ENCODE peak calls at places on chromosomes 11 and 22, in ten cellular contexts. K, F, I, H, D, V, E, B, W and Q are unnamed samples.

GRCh38 chr22:34129691-34130486 is 209.6 kb upstream of the LARGE1 start:
- DNase-seq in K (no peak), F (no peak), I (no peak), H (no peak), D (no peak), V (no peak), E (no peak), B (no peak), W (no peak), Q (no peak)

GRCh38 chr11:131978351-131978750 is 607.9 kb downstream of the NTM start:
- DNase-seq in K (no peak), F (no peak), I (no peak), H (no peak), D (no peak), V (peak), E (no peak), B (no peak), W (no peak), Q (no peak)

GRCh38 chr11:22169833-22170232 is 23.1 kb upstream of the ANO5 start:
- DNase-seq in K (no peak), F (no peak), I (no peak), H (no peak), D (no peak), V (peak), E (no peak), B (no peak), W (no peak), Q (no peak)

GRCh38 chr22:29353286-29353685 is 35.1 kb downstream of the AP1B1 start:
- DNase-seq in K (no peak), F (no peak), I (no peak), H (no peak), D (no peak), V (no peak), E (no peak), B (no peak), W (no peak), Q (no peak)

GRCh38 chr11:116312560-116313340 is 460.0 kb downstream of the BUD13 start:
- DNase-seq in K (no peak), F (no peak), I (peak), H (peak), D (peak), V (no peak), E (no peak), B (no peak), W (peak), Q (no peak)

GRCh38 chr11:96869207-96869606 is 479.4 kb downstream of the JRKL start:
- DNase-seq in K (no peak), F (no peak), I (no peak), H (no peak), D (no peak), V (peak), E (no peak), B (no peak), W (no peak), Q (no peak)

GRCh38 chr11:69391192-69392103 is 90.0 kb upstream of the LINC01488 start:
- DNase-seq in K (no peak), F (no peak), I (no peak), H (no peak), D (no peak), V (no peak), E (no peak), B (no peak), W (no peak), Q (no peak)

GRCh38 chr11:14980854-14981253 is 8.7 kb upstream of the CALCA start:
- DNase-seq in K (no peak), F (no peak), I (no peak), H (no peak), D (no peak), V (peak), E (no peak), B (no peak), W (peak), Q (no peak)

GRCh38 chr11:46208803-46209202 is 68.7 kb upstream of the CREB3L1 start:
- DNase-seq in K (no peak), F (no peak), I (no peak), H (no peak), D (no peak), V (no peak), E (no peak), B (no peak), W (no peak), Q (no peak)

GRCh38 chr11:15471709-15472404 is 357.1 kb downstream of the INSC start:
- DNase-seq in K (no peak), F (no peak), I (no peak), H (no peak), D (no peak), V (no peak), E (no peak), B (no peak), W (no peak), Q (no peak)